ENCODE peak calls at places on chromosomes 4 and X, in nine cellular contexts. Z, A, R, X, L, D, U, P and W are unnamed samples.

GRCh38 chr4:188624370-188624769 is 485.1 kb downstream of the TRIML1 start:
- DNase-seq in Z (no peak), A (no peak), R (no peak), X (no peak), L (no peak), D (no peak), U (no peak), P (no peak), W (no peak)

GRCh38 chr4:80173841-80174240 is 23.5 kb upstream of the PRDM8 start:
- DNase-seq in Z (peak), A (no peak), R (no peak), X (no peak), L (peak), D (no peak), U (peak), P (no peak), W (no peak)

GRCh38 chr4:184437988-184438774 is 36.2 kb downstream of the IRF2 start:
- DNase-seq in Z (no peak), A (no peak), R (no peak), X (no peak), L (no peak), D (no peak), U (no peak), P (no peak), W (no peak)

GRCh38 chrX:40173662-40174593 is 76.2 kb upstream of the BCOR start:
- DNase-seq in Z (peak), A (no peak), R (peak), X (no peak), L (peak), D (peak), U (no peak), P (peak), W (no peak)

GRCh38 chrX:145620666-145621065 is 197.0 kb upstream of the SLITRK2 start:
- DNase-seq in Z (no peak), A (no peak), R (no peak), X (no peak), L (no peak), D (no peak), U (no peak), P (no peak), W (no peak)

GRCh38 chr4:16026155-16026761 is 57.6 kb downstream of the PROM1 start:
- DNase-seq in Z (peak), A (peak), R (no peak), X (peak), L (peak), D (peak), U (peak), P (peak), W (no peak)

GRCh38 chrX:70066646-70067045 is 4.4 kb downstream of the OTUD6A start:
- DNase-seq in Z (no peak), A (no peak), R (no peak), X (no peak), L (no peak), D (no peak), U (no peak), P (no peak), W (no peak)

GRCh38 chr4:73450398-73451004 is 14.5 kb downstream of the AFP start:
- DNase-seq in Z (peak), A (no peak), R (no peak), X (no peak), L (peak), D (peak), U (peak), P (peak), W (peak)

GRCh38 chr4:131370846-131371245 is 1778.2 kb upstream of the PCDH10 start:
- DNase-seq in Z (no peak), A (no peak), R (no peak), X (no peak), L (no peak), D (peak), U (no peak), P (no peak), W (no peak)

GRCh38 chr4:56656346-56656643 is 24.8 kb downstream of the HOPX start:
- DNase-seq in Z (peak), A (peak), R (no peak), X (no peak), L (no peak), D (no peak), U (no peak), P (no peak), W (no peak)

GRCh38 chrX:110852180-110852579 is 56.6 kb upstream of the CHRDL1 start:
- DNase-seq in Z (peak), A (no peak), R (no peak), X (no peak), L (peak), D (peak), U (peak), P (no peak), W (no peak)